ENCODE peak calls at places on chromosome 12, in eight cellular contexts. B is SK-N-SH treated with all-trans-retinoic acid at 6 μM for 48 hours; V is Right ventricle myocardium inferior; Z is HCT116; O is effector memory CD8-positive, alpha-beta T cell; S is sciatic nerve; G is Right ventricle myocardium superior; P is left cardiac atrium. X is an unnamed sample.
A peak's percentile ranks its signal among the peaks of the same experiment; 100 is the strongest.

GRCh38 chr12:26239508-26240328 is 44.3 kb downstream of the SSPN start:
- ATAC-seq in B (peak; percentile 31), V (peak; percentile 93), Z (peak; percentile 57), O (no peak), S (peak; percentile 99), G (peak; percentile 86), P (peak; percentile 79), X (no peak)

GRCh38 chr12:103560604-103561101 is 26.4 kb upstream of the STAB2 start:
- ATAC-seq in B (peak; percentile 98), V (no peak), Z (peak; percentile 96), O (no peak), S (no peak), G (no peak), P (no peak), X (peak; percentile 70)

GRCh38 chr12:77324763-77325468 is 259.5 kb upstream of the E2F7 start:
- ATAC-seq in B (peak; percentile 92), V (peak; percentile 97), Z (peak; percentile 98), O (no peak), S (peak; percentile 90), G (peak; percentile 99), P (peak; percentile 95), X (peak; percentile 23)

GRCh38 chr12:54262403-54262925 is 17.5 kb downstream of the CBX5 start:
- ATAC-seq in B (peak; percentile 63), V (no peak), Z (peak; percentile 25), O (no peak), S (no peak), G (no peak), P (no peak), X (no peak)

GRCh38 chr12:20629414-20630156 is 65.5 kb upstream of the SLCO1C1 start:
- ATAC-seq in B (peak; percentile 76), V (peak; percentile 45), Z (peak; percentile 62), O (no peak), S (peak; percentile 33), G (peak; percentile 58), P (peak; percentile 38), X (no peak)

GRCh38 chr12:90938451-90938850 is 16.5 kb downstream of the CCER1 start:
- ATAC-seq in B (peak; percentile 63), V (no peak), Z (no peak), O (no peak), S (no peak), G (no peak), P (no peak), X (no peak)

GRCh38 chr12:113127791-113128199 is 7.8 kb downstream of the RASAL1 start:
- ATAC-seq in B (no peak), V (no peak), Z (no peak), O (no peak), S (no peak), G (no peak), P (no peak), X (no peak)

GRCh38 chr12:53493610-53494391 is 5.5 kb downstream of the MAP3K12 start:
- ATAC-seq in B (no peak), V (no peak), Z (no peak), O (no peak), S (no peak), G (no peak), P (no peak), X (no peak)

GRCh38 chr12:51693569-51693968 is 102.5 kb downstream of the SCN8A start:
- ATAC-seq in B (no peak), V (no peak), Z (no peak), O (no peak), S (no peak), G (no peak), P (no peak), X (no peak)

GRCh38 chr12:132610051-132610759 is at the start of gene LRCOL1:
- ATAC-seq in B (peak; percentile 74), V (no peak), Z (no peak), O (no peak), S (peak; percentile 70), G (peak; percentile 40), P (peak; percentile 36), X (peak; percentile 13)

GRCh38 chr12:4909734-4910501 is at the start of gene KCNA1:
- ATAC-seq in B (peak; percentile 61), V (peak; percentile 39), Z (no peak), O (peak; percentile 24), S (peak; percentile 64), G (peak; percentile 53), P (peak; percentile 56), X (no peak)

GRCh38 chr12:11729008-11729407 is 79.5 kb downstream of the ETV6 start:
- ATAC-seq in B (no peak), V (no peak), Z (no peak), O (no peak), S (no peak), G (peak; percentile 21), P (no peak), X (no peak)

GRCh38 chr12:55060970-55061543 is 41.3 kb downstream of the NEUROD4 start:
- ATAC-seq in B (no peak), V (no peak), Z (no peak), O (no peak), S (no peak), G (no peak), P (no peak), X (no peak)

GRCh38 chr12:56212360-56212759 is 9.4 kb downstream of the RNF41 start:
- ATAC-seq in B (no peak), V (no peak), Z (no peak), O (no peak), S (no peak), G (no peak), P (no peak), X (peak; percentile 96)

GRCh38 chr12:100401660-100402059 is 44.8 kb downstream of the SLC17A8 start:
- ATAC-seq in B (peak; percentile 80), V (no peak), Z (peak; percentile 39), O (no peak), S (no peak), G (no peak), P (no peak), X (no peak)

GRCh38 chr12:97222391-97222790 is 240.2 kb upstream of the RMST start:
- ATAC-seq in B (no peak), V (no peak), Z (no peak), O (no peak), S (no peak), G (no peak), P (no peak), X (no peak)

GRCh38 chr12:51421266-51421884 is 3.3 kb upstream of the SLC4A8 start:
- ATAC-seq in B (peak; percentile 49), V (peak; percentile 50), Z (peak; percentile 49), O (no peak), S (peak; percentile 38), G (peak; percentile 46), P (peak; percentile 67), X (no peak)

GRCh38 chr12:66674495-66675122 is 4.3 kb downstream of the GRIP1 start:
- ATAC-seq in B (no peak), V (no peak), Z (no peak), O (no peak), S (no peak), G (no peak), P (no peak), X (no peak)

GRCh38 chr12:18946106-18946505 is 183.4 kb upstream of the PLEKHA5 start:
- ATAC-seq in B (no peak), V (no peak), Z (no peak), O (no peak), S (no peak), G (no peak), P (no peak), X (no peak)

GRCh38 chr12:103334447-103334846 is 161.3 kb downstream of the C12orf42 start:
- ATAC-seq in B (no peak), V (no peak), Z (no peak), O (no peak), S (no peak), G (no peak), P (no peak), X (no peak)

GRCh38 chr12:3315201-3315661 is 175.8 kb upstream of the PRMT8 start:
- ATAC-seq in B (no peak), V (peak; percentile 77), Z (no peak), O (no peak), S (peak; percentile 92), G (peak; percentile 85), P (peak; percentile 92), X (no peak)